ENCODE peak calls at places on chromosomes 6 and 20, in five cellular contexts. D is A549, B is tibial nerve, K is ovary, M is sigmoid colon. A is an unnamed sample.

GRCh38 chr6:147071786-147072185 is 132.4 kb upstream of the STXBP5 start:
- DNase-seq in K (no peak), B (no peak), D (no peak), M (no peak), A (no peak)

GRCh38 chr6:44100088-44100550 is 27.1 kb downstream of the MRPL14 start:
- DNase-seq in B (no peak), M (no peak), K (no peak), D (peak), A (no peak)

GRCh38 chr6:132663661-132664060 is 4.7 kb upstream of the TAAR1 start:
- DNase-seq in D (no peak), M (no peak), K (no peak), B (no peak), A (no peak)

GRCh38 chr20:50029697-50030428 is 47.1 kb downstream of the SNAI1 start:
- DNase-seq in M (peak), D (peak), B (peak), K (peak), A (no peak)

GRCh38 chr6:106194949-106195919 is 109.1 kb downstream of the PRDM1 start:
- DNase-seq in D (no peak), B (no peak), M (no peak), K (no peak), A (no peak)

GRCh38 chr6:165439928-165440554 is 130.6 kb upstream of the C6orf118 start:
- DNase-seq in M (no peak), K (no peak), B (no peak), D (peak), A (no peak)

GRCh38 chr20:50215101-50215500 is 24.5 kb downstream of the CEBPB start:
- DNase-seq in D (no peak), M (no peak), B (no peak), K (no peak), A (no peak)

GRCh38 chr20:409697-410559 is 1.8 kb downstream of the RBCK1 start:
- DNase-seq in M (no peak), B (no peak), D (no peak), K (no peak), A (no peak)

GRCh38 chr6:129306826-129307225 is 403.2 kb downstream of the ARHGAP18 start:
- DNase-seq in K (no peak), D (no peak), M (no peak), B (no peak), A (no peak)

GRCh38 chr20:33019465-33020277 is 11.8 kb upstream of the BPIFB6 start:
- DNase-seq in M (no peak), B (no peak), K (no peak), D (no peak), A (no peak)

GRCh38 chr6:105363100-105363754 is 39.7 kb downstream of the PREP start:
- DNase-seq in K (no peak), B (no peak), M (no peak), D (no peak), A (no peak)

GRCh38 chr20:47764154-47764734 is 21.0 kb downstream of the SULF2 start:
- DNase-seq in B (no peak), K (no peak), M (no peak), D (peak), A (no peak)

GRCh38 chr6:138765896-138766487 is 7.6 kb upstream of the CCDC28A start:
- DNase-seq in M (no peak), D (peak), B (no peak), K (no peak), A (no peak)

GRCh38 chr6:53359843-53360834 is 11.4 kb upstream of the ELOVL5 start:
- DNase-seq in K (no peak), B (no peak), M (no peak), D (peak), A (no peak)

GRCh38 chr6:27237089-27237723 is 10.3 kb upstream of the PRSS16 start:
- DNase-seq in B (no peak), D (peak), K (no peak), M (no peak), A (no peak)

GRCh38 chr20:58150772-58151171 is 77.7 kb downstream of the ANKRD60 start:
- DNase-seq in K (no peak), M (no peak), D (no peak), B (no peak), A (no peak)

DNA sequence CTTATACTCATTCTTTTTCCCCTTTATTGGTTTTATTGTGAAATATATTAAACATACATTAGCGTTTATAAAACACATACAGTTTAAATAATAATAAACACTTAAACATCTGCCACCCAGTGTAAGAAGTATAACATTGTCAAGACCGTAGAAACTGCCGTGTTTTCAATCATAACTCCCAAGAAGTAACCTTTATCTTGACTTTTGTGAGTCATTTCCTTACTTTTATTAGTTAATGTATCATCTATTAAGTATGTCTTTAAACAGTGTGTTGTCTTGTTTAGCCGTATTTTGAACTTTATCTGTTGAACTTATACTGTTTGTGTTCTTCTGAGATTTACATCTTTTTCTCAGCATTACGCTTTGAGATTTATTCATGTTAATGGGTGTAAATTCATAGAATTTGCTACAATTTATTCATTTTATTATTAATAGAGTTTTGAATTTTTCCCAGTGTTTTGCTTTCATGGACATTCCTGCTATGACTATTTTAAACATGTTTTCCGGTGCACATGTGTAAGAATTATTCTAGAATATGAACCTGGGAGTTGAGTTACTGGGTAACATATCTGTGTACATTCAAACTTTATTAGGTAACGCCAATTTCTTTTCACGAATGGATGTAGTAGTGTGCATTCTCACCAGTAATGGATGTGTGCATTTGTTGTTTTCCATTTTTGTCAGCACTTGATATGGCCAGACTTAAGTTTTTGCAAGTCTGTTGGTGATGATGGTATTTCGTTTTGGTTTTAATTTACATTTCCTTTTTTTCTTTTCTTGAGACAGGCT is 118.6 kb downstream of the CDKAL1 start:
- DNase-seq in B (no peak), M (no peak), D (peak), K (no peak), A (no peak)
- TF ChIP-seq EP300 in B (no peak), M (no peak), D (no peak), K (no peak), A (no peak)

GRCh38 chr6:25958700-25959162 is 3.9 kb upstream of the TRIM38 start:
- DNase-seq in D (no peak), B (no peak), M (no peak), K (no peak), A (no peak)
- TF ChIP-seq EP300 in D (no peak), B (no peak), M (no peak), K (no peak), A (no peak)

DNA sequence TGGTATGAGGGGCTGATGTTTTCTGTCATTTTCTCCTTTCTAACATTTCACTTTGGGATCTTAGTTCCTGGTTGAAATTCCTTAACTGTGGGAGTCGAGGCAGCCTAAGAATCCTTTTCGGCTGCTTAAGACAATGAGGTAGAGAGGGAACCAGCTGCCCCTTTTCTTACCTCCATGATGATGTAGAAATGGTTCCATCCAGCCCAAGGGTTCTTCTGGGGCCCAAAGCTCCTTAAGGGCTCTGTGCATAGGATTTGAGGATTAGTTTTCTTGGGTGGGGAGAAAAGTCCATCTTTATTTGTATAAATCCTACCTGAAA is 33.5 kb downstream of the SYNJ2 start:
- DNase-seq in B (no peak), M (no peak), K (no peak), D (no peak), A (no peak)
- TF ChIP-seq EP300 in B (no peak), M (no peak), K (no peak), D (no peak), A (no peak)

GRCh38 chr6:36548401-36548743 is 1.1 kb upstream of the STK38 start:
- DNase-seq in K (no peak), M (no peak), B (no peak), D (no peak), A (no peak)

GRCh38 chr6:36547646-36548400 is 544 bp upstream of the STK38 start:
- DNase-seq in K (peak), B (no peak), D (no peak), M (no peak), A (no peak)

GRCh38 chr6:36545767-36546663 is 1.3 kb downstream of the STK38 start:
- DNase-seq in M (no peak), D (no peak), K (no peak), B (no peak), A (no peak)

GRCh38 chr6:36546664-36546957 is 668 bp downstream of the STK38 start:
- DNase-seq in K (no peak), B (no peak), M (no peak), D (no peak), A (no peak)

GRCh38 chr6:36546958-36547645 is at the start of gene STK38:
- DNase-seq in B (peak), D (peak), K (peak), M (peak), A (peak)
- TF ChIP-seq EP300 in B (peak), D (no peak), K (peak), M (no peak), A (no peak)